ENCODE peak calls at places on chromosomes 1 and 21, in six cellular contexts. One of them, this sample, is unnamed.
A peak's percentile ranks its signal among the peaks of the same experiment; 100 is the strongest.

GRCh38 chr1:162019006-162019405 is 4.7 kb downstream of the OLFML2B start:
- DNase-seq in PC-9: no peak
- DNase-seq in GM23338: no peak
- DNase-seq in tibial artery: no peak
- DNase-seq in CD8-positive, alpha-beta T cell: no peak
- DNase-seq in suprapubic skin: no peak
- DNase-seq in this sample: no peak

GRCh38 chr1:32199717-32200072 is 700 bp upstream of the CCDC28B start:
- DNase-seq in GM23338: no peak
- DNase-seq in PC-9: no peak
- DNase-seq in tibial artery: peak; percentile 87
- DNase-seq in suprapubic skin: no peak
- DNase-seq in CD8-positive, alpha-beta T cell: no peak
- DNase-seq in this sample: peak; percentile 75

GRCh38 chr1:43979528-43980254 is 681 bp downstream of the B4GALT2 start:
- DNase-seq in suprapubic skin: no peak
- DNase-seq in PC-9: peak; percentile 35
- DNase-seq in tibial artery: peak; percentile 74
- DNase-seq in GM23338: peak; percentile 59
- DNase-seq in CD8-positive, alpha-beta T cell: no peak
- DNase-seq in this sample: peak; percentile 58

GRCh38 chr1:207172885-207173284 is 68.9 kb downstream of the C4BPA start:
- DNase-seq in PC-9: peak; percentile 46
- DNase-seq in tibial artery: no peak
- DNase-seq in suprapubic skin: no peak
- DNase-seq in CD8-positive, alpha-beta T cell: no peak
- DNase-seq in GM23338: no peak
- DNase-seq in this sample: no peak

GRCh38 chr1:118945460-118945859 is 42.7 kb downstream of the TBX15 start:
- DNase-seq in GM23338: no peak
- DNase-seq in suprapubic skin: no peak
- DNase-seq in PC-9: no peak
- DNase-seq in tibial artery: no peak
- DNase-seq in CD8-positive, alpha-beta T cell: no peak
- DNase-seq in this sample: no peak

GRCh38 chr1:226980565-226981385 is 40.7 kb downstream of the COQ8A start:
- DNase-seq in CD8-positive, alpha-beta T cell: no peak
- DNase-seq in PC-9: no peak
- DNase-seq in tibial artery: no peak
- DNase-seq in GM23338: no peak
- DNase-seq in suprapubic skin: no peak
- DNase-seq in this sample: peak; percentile 85

GRCh38 chr1:155801149-155801548 is 55.9 kb downstream of the GON4L start:
- DNase-seq in GM23338: no peak
- DNase-seq in PC-9: no peak
- DNase-seq in tibial artery: no peak
- DNase-seq in CD8-positive, alpha-beta T cell: no peak
- DNase-seq in suprapubic skin: no peak
- DNase-seq in this sample: no peak

GRCh38 chr1:22780696-22781095 is 70.1 kb downstream of the EPHB2 start:
- DNase-seq in suprapubic skin: no peak
- DNase-seq in GM23338: peak; percentile 88
- DNase-seq in PC-9: no peak
- DNase-seq in tibial artery: no peak
- DNase-seq in CD8-positive, alpha-beta T cell: no peak
- DNase-seq in this sample: no peak

GRCh38 chr1:109112056-109112651 is 1.8 kb upstream of the ELAPOR1 start:
- DNase-seq in PC-9: peak; percentile 53
- DNase-seq in suprapubic skin: no peak
- DNase-seq in tibial artery: no peak
- DNase-seq in CD8-positive, alpha-beta T cell: no peak
- DNase-seq in GM23338: no peak
- DNase-seq in this sample: no peak

GRCh38 chr1:6180215-6180577 is at the start of gene CHD5:
- DNase-seq in tibial artery: no peak
- DNase-seq in suprapubic skin: no peak
- DNase-seq in PC-9: no peak
- DNase-seq in CD8-positive, alpha-beta T cell: no peak
- DNase-seq in GM23338: peak; percentile 86
- DNase-seq in this sample: no peak

GRCh38 chr21:36203603-36203889 is 46.9 kb downstream of the DOP1B start:
- DNase-seq in suprapubic skin: no peak
- DNase-seq in CD8-positive, alpha-beta T cell: no peak
- DNase-seq in GM23338: no peak
- DNase-seq in PC-9: peak; percentile 78
- DNase-seq in tibial artery: no peak
- DNase-seq in this sample: no peak

GRCh38 chr1:55217226-55217996 is 2.2 kb upstream of the USP24 start:
- DNase-seq in PC-9: peak; percentile 63
- DNase-seq in tibial artery: no peak
- DNase-seq in CD8-positive, alpha-beta T cell: no peak
- DNase-seq in GM23338: no peak
- DNase-seq in suprapubic skin: no peak
- DNase-seq in this sample: no peak

GRCh38 chr1:51666463-51666862 is 49.6 kb downstream of the OSBPL9 start:
- DNase-seq in CD8-positive, alpha-beta T cell: no peak
- DNase-seq in tibial artery: no peak
- DNase-seq in PC-9: no peak
- DNase-seq in suprapubic skin: no peak
- DNase-seq in GM23338: no peak
- DNase-seq in this sample: peak; percentile 36

GRCh38 chr1:224343679-224344078 is 13.0 kb upstream of the CNIH4 start:
- DNase-seq in PC-9: no peak
- DNase-seq in suprapubic skin: no peak
- DNase-seq in GM23338: peak; percentile 28
- DNase-seq in tibial artery: no peak
- DNase-seq in CD8-positive, alpha-beta T cell: no peak
- DNase-seq in this sample: no peak

GRCh38 chr21:44711327-44712202 is at the start of gene TSPEAR:
- DNase-seq in GM23338: peak; percentile 57
- DNase-seq in suprapubic skin: peak; percentile 58
- DNase-seq in tibial artery: peak; percentile 56
- DNase-seq in CD8-positive, alpha-beta T cell: no peak
- DNase-seq in PC-9: no peak
- DNase-seq in this sample: no peak

GRCh38 chr1:61839702-61840101 is 97.4 kb downstream of the PATJ start:
- DNase-seq in PC-9: peak; percentile 70
- DNase-seq in tibial artery: no peak
- DNase-seq in suprapubic skin: no peak
- DNase-seq in GM23338: no peak
- DNase-seq in CD8-positive, alpha-beta T cell: no peak
- DNase-seq in this sample: no peak

GRCh38 chr1:227763246-227764018 is 28.2 kb downstream of the SNAP47 start:
- DNase-seq in PC-9: no peak
- DNase-seq in CD8-positive, alpha-beta T cell: no peak
- DNase-seq in suprapubic skin: no peak
- DNase-seq in tibial artery: no peak
- DNase-seq in GM23338: no peak
- DNase-seq in this sample: no peak

GRCh38 chr1:26530540-26530897 is 958 bp downstream of the RPS6KA1 start:
- DNase-seq in suprapubic skin: no peak
- DNase-seq in CD8-positive, alpha-beta T cell: no peak
- DNase-seq in GM23338: no peak
- DNase-seq in PC-9: no peak
- DNase-seq in tibial artery: no peak
- DNase-seq in this sample: no peak

GRCh38 chr1:245091818-245092637 is 62.8 kb upstream of the KIF26B start:
- DNase-seq in tibial artery: no peak
- DNase-seq in PC-9: peak; percentile 72
- DNase-seq in CD8-positive, alpha-beta T cell: no peak
- DNase-seq in GM23338: no peak
- DNase-seq in suprapubic skin: peak; percentile 74
- DNase-seq in this sample: peak; percentile 34

GRCh38 chr1:95183952-95184351 is 50.1 kb upstream of the RWDD3 start:
- DNase-seq in suprapubic skin: no peak
- DNase-seq in CD8-positive, alpha-beta T cell: no peak
- DNase-seq in PC-9: no peak
- DNase-seq in tibial artery: no peak
- DNase-seq in GM23338: no peak
- DNase-seq in this sample: no peak

GRCh38 chr1:155888481-155888880 is 22.7 kb downstream of the RIT1 start:
- DNase-seq in tibial artery: no peak
- DNase-seq in GM23338: no peak
- DNase-seq in CD8-positive, alpha-beta T cell: no peak
- DNase-seq in suprapubic skin: no peak
- DNase-seq in PC-9: no peak
- DNase-seq in this sample: no peak

DNA sequence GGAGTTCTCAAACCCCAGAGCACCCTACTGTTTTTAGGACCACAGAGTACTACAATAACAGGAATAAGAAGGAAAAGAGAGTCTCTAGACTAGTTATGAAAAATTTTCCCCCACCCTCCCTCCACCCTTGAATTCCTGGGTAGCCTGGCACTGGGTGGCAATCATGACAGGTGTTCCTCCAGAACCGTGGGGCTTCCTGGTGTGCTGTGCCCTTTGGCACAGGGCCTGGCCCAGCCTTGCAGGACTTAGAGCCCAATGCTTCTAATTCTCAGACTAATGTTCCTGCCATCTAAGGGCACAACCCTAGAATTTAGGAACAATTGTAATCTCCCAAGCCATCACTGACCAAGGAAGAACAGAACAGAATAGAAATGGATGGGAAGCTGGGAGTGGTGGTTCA is 1.5 kb upstream of the CD160 start:
- DNase-seq in PC-9: no peak
- DNase-seq in CD8-positive, alpha-beta T cell: no peak
- DNase-seq in tibial artery: no peak
- DNase-seq in GM23338: no peak
- DNase-seq in suprapubic skin: no peak
- DNase-seq in this sample: no peak
- H3K4me3 ChIP-seq in PC-9: no peak overlapping the region
- H3K4me3 ChIP-seq in CD8-positive, alpha-beta T cell: no peak overlapping the region
- H3K4me3 ChIP-seq in tibial artery: no peak overlapping the region
- H3K4me3 ChIP-seq in GM23338: no peak overlapping the region
- H3K4me3 ChIP-seq in suprapubic skin: no peak overlapping the region
- H3K4me3 ChIP-seq in this sample: no peak overlapping the region

DNA sequence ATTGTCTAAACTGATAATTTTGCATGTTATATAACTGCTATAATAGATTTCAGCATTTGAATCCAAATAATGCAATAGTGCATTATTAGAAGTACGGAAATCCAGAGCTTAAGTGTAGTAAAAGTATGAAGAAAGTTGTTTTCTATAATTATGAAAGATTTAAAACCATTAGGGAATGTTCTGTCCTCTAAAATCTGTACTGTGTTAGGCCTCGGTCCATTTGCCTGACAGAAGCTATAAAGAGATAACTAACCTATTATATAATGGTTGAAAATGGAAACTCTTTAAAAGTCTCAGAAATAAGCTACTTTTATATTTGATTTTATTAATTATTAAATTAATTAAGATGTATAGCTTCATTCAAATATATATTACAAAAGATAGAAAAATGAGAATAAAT is 16.2 kb upstream of the RGS2 start:
- DNase-seq in GM23338: no peak
- DNase-seq in tibial artery: no peak
- DNase-seq in CD8-positive, alpha-beta T cell: no peak
- DNase-seq in suprapubic skin: no peak
- DNase-seq in PC-9: no peak
- DNase-seq in this sample: no peak
- H3K4me3 ChIP-seq in GM23338: no peak overlapping the region
- H3K4me3 ChIP-seq in tibial artery: no peak overlapping the region
- H3K4me3 ChIP-seq in CD8-positive, alpha-beta T cell: no peak overlapping the region
- H3K4me3 ChIP-seq in suprapubic skin: no peak overlapping the region
- H3K4me3 ChIP-seq in PC-9: no peak overlapping the region
- H3K4me3 ChIP-seq in this sample: no peak overlapping the region

GRCh38 chr1:202160377-202160940 is at the start of gene PTPN7:
- DNase-seq in suprapubic skin: no peak
- DNase-seq in PC-9: no peak
- DNase-seq in tibial artery: no peak
- DNase-seq in GM23338: no peak
- DNase-seq in CD8-positive, alpha-beta T cell: peak; percentile 65
- DNase-seq in this sample: no peak
- H3K4me3 ChIP-seq in suprapubic skin: peak within 1 kb of the TSS; percentile 29
- H3K4me3 ChIP-seq in PC-9: no peak within 1 kb of the TSS
- H3K4me3 ChIP-seq in tibial artery: peak within 1 kb of the TSS; percentile 1
- H3K4me3 ChIP-seq in GM23338: no peak within 1 kb of the TSS
- H3K4me3 ChIP-seq in CD8-positive, alpha-beta T cell: peak within 1 kb of the TSS; percentile 66
- H3K4me3 ChIP-seq in this sample: no peak within 1 kb of the TSS

GRCh38 chr1:20730690-20731056 is 1.8 kb downstream of the SH2D5 start:
- DNase-seq in CD8-positive, alpha-beta T cell: no peak
- DNase-seq in PC-9: no peak
- DNase-seq in suprapubic skin: no peak
- DNase-seq in tibial artery: no peak
- DNase-seq in GM23338: no peak
- DNase-seq in this sample: no peak
- H3K4me3 ChIP-seq in CD8-positive, alpha-beta T cell: no peak overlapping the region
- H3K4me3 ChIP-seq in PC-9: no peak overlapping the region
- H3K4me3 ChIP-seq in suprapubic skin: no peak overlapping the region
- H3K4me3 ChIP-seq in tibial artery: no peak overlapping the region
- H3K4me3 ChIP-seq in GM23338: peak overlapping the region; percentile 87
- H3K4me3 ChIP-seq in this sample: no peak overlapping the region